ENCODE peak calls at places on chromosome 2, in four cellular contexts. O is mesenchymal stem cell, U is IMR-90, N is neuronal stem cell. D is an unnamed sample.

GRCh38 chr2:6906165-6906751 is 11.0 kb upstream of the RNF144A start:
- DNase-seq in O (no peak), U (no peak), N (no peak), D (no peak)

GRCh38 chr2:29519996-29520395 is 401.4 kb downstream of the ALK start:
- DNase-seq in O (peak), U (peak), N (no peak), D (no peak)

GRCh38 chr2:170488807-170489206 is 226.3 kb upstream of the SP5 start:
- DNase-seq in O (no peak), U (no peak), N (no peak), D (no peak)

GRCh38 chr2:11697103-11697871 is 27.3 kb upstream of the NTSR2 start:
- DNase-seq in O (peak), U (peak), N (no peak), D (no peak)

GRCh38 chr2:145043399-145043834 is 523.5 kb upstream of the ZEB2 start:
- DNase-seq in O (no peak), U (no peak), N (no peak), D (no peak)

GRCh38 chr2:158179660-158180059 is 78.0 kb downstream of the UPP2 start:
- DNase-seq in O (peak), U (peak), N (no peak), D (no peak)

GRCh38 chr2:115384399-115384798 is 942.0 kb downstream of the DPP10 start:
- DNase-seq in O (no peak), U (no peak), N (no peak), D (no peak)

GRCh38 chr2:60837123-60837522 is 44.3 kb upstream of the REL start:
- DNase-seq in O (no peak), U (no peak), N (no peak), D (no peak)

GRCh38 chr2:55879976-55880375 is 43.6 kb downstream of the EFEMP1 start:
- DNase-seq in O (peak), U (peak), N (no peak), D (no peak)

GRCh38 chr2:98118161-98118560 is 31.2 kb downstream of the VWA3B start:
- DNase-seq in O (no peak), U (peak), N (no peak), D (no peak)

GRCh38 chr2:121648206-121648605 is 1.1 kb downstream of the CLASP1 start:
- DNase-seq in O (no peak), U (peak), N (no peak), D (no peak)

GRCh38 chr2:127829845-127830246 is 18.9 kb upstream of the WDR33 start:
- DNase-seq in O (peak), U (no peak), N (no peak), D (peak)

GRCh38 chr2:196163285-196163684 is 8.1 kb downstream of the STK17B start:
- DNase-seq in O (no peak), U (no peak), N (no peak), D (no peak)

GRCh38 chr2:26740346-26740745 is 23.7 kb upstream of the SLC35F6 start:
- DNase-seq in O (no peak), U (no peak), N (no peak), D (no peak)
- H2BK15ac ChIP-seq in O (peak), U (no peak), N (peak), D (no peak)

GRCh38 chr2:109134741-109135571 is 6.0 kb downstream of the SH3RF3 start:
- DNase-seq in O (no peak), U (no peak), N (no peak), D (no peak)
- H3K9ac ChIP-seq in O (peak), U (no peak), N (no peak), D (no peak)

GRCh38 chr2:241516520-241516965 is 8.2 kb upstream of the STK25 start:
- DNase-seq in O (no peak), U (no peak), N (no peak), D (no peak)
- H2BK15ac ChIP-seq in O (no peak), U (no peak), N (no peak), D (no peak)

GRCh38 chr2:178452334-178452733 is 1.2 kb downstream of the PJVK start:
- DNase-seq in O (no peak), U (no peak), N (no peak), D (no peak)
- H3K9ac ChIP-seq in O (peak), U (no peak), N (no peak), D (no peak)

D was measured in H9.